ENCODE peak calls at places on chromosomes 1 and 21, in four cellular contexts. J is Kasumi-1, P is mammary epithelial cell, Y is NCI-H1092 treated with DMSO at 0.1 percent for 48 hours. U is an unnamed sample.

GRCh38 chr1:244709491-244710368 is 56.8 kb downstream of the DESI2 start:
- DNase-seq in P (no peak), Y (no peak), J (no peak), U (no peak)

GRCh38 chr1:3130268-3130667 is 61.3 kb downstream of the PRDM16 start:
- DNase-seq in P (no peak), Y (no peak), J (no peak), U (no peak)

GRCh38 chr1:234844479-234845031 is 234.6 kb upstream of the IRF2BP2 start:
- DNase-seq in J (peak), P (no peak), Y (no peak), U (peak)

GRCh38 chr1:172270605-172271004 is 149.9 kb upstream of the C1orf105 start:
- DNase-seq in Y (no peak), P (no peak), J (no peak), U (no peak)

GRCh38 chr1:228338521-228339051 is 68.0 kb downstream of the TRIM11 start:
- DNase-seq in J (no peak), P (no peak), Y (no peak), U (no peak)

GRCh38 chr1:227428803-227429202 is 110.5 kb upstream of the CDC42BPA start:
- DNase-seq in J (no peak), P (no peak), Y (peak), U (peak)

GRCh38 chr1:156705321-156705917 is at the start of gene CRABP2:
- DNase-seq in Y (peak), J (no peak), P (no peak), U (no peak)

GRCh38 chr21:41953249-41953830 is 478 bp downstream of the C2CD2 start:
- DNase-seq in P (peak), Y (no peak), J (no peak), U (no peak)

GRCh38 chr1:53314606-53315005 is 13.3 kb downstream of the LRP8 start:
- DNase-seq in Y (no peak), P (no peak), J (no peak), U (no peak)

GRCh38 chr1:33122483-33123170 is 41.7 kb downstream of the AZIN2 start:
- DNase-seq in P (no peak), J (no peak), Y (no peak), U (peak)

GRCh38 chr1:243526180-243526579 is 270.3 kb downstream of the SDCCAG8 start:
- DNase-seq in J (no peak), Y (no peak), P (no peak), U (no peak)

GRCh38 chr1:26119892-26120608 is 8.4 kb downstream of the PDIK1L start:
- DNase-seq in P (no peak), J (no peak), Y (no peak), U (no peak)

GRCh38 chr1:79100385-79100784 is 93.9 kb upstream of the ADGRL4 start:
- DNase-seq in P (peak), Y (no peak), J (no peak), U (no peak)

U was measured in KBM-7.